ENCODE peak calls at places on chromosomes 16 and 17, in five cellular contexts. One of them, this sample, is unnamed.

GRCh38 chr16:87864331-87864989 is 4.8 kb downstream of the SLC7A5 start:
- DNase-seq in trophoblast cell: no peak
- DNase-seq in neuronal stem cell: no peak
- DNase-seq in mesenchymal stem cell: no peak
- DNase-seq in H1: no peak
- DNase-seq in this sample: no peak

GRCh38 chr17:17297217-17297616 is 6.0 kb upstream of the NT5M start:
- DNase-seq in trophoblast cell: no peak
- DNase-seq in neuronal stem cell: no peak
- DNase-seq in mesenchymal stem cell: no peak
- DNase-seq in H1: no peak
- DNase-seq in this sample: no peak

GRCh38 chr16:3824121-3824795 is 56.3 kb downstream of the CREBBP start:
- DNase-seq in trophoblast cell: no peak
- DNase-seq in neuronal stem cell: no peak
- DNase-seq in mesenchymal stem cell: no peak
- DNase-seq in H1: peak; percentile 39
- DNase-seq in this sample: no peak

GRCh38 chr17:4074831-4075495 is 67.9 kb downstream of the ZZEF1 start:
- DNase-seq in trophoblast cell: peak; percentile 99
- DNase-seq in neuronal stem cell: peak; percentile 29
- DNase-seq in mesenchymal stem cell: peak; percentile 44
- DNase-seq in H1: no peak
- DNase-seq in this sample: no peak

GRCh38 chr16:70349783-70350182 is 3.1 kb downstream of the DDX19A start:
- DNase-seq in trophoblast cell: no peak
- DNase-seq in neuronal stem cell: no peak
- DNase-seq in mesenchymal stem cell: no peak
- DNase-seq in H1: no peak
- DNase-seq in this sample: no peak

GRCh38 chr16:88909431-88910210 is 43.2 kb upstream of the PABPN1L start:
- DNase-seq in trophoblast cell: no peak
- DNase-seq in neuronal stem cell: no peak
- DNase-seq in mesenchymal stem cell: no peak
- DNase-seq in H1: no peak
- DNase-seq in this sample: no peak

GRCh38 chr16:31090540-31090939 is 1.8 kb upstream of the PRSS53 start:
- DNase-seq in trophoblast cell: no peak
- DNase-seq in neuronal stem cell: no peak
- DNase-seq in mesenchymal stem cell: peak; percentile 30
- DNase-seq in H1: no peak
- DNase-seq in this sample: no peak

GRCh38 chr17:14046978-14047377 is 22.3 kb upstream of the COX10 start:
- DNase-seq in trophoblast cell: no peak
- DNase-seq in neuronal stem cell: no peak
- DNase-seq in mesenchymal stem cell: no peak
- DNase-seq in H1: no peak
- DNase-seq in this sample: no peak

GRCh38 chr16:69311533-69312388 is 611 bp downstream of the VPS4A start:
- DNase-seq in trophoblast cell: peak; percentile 25
- DNase-seq in neuronal stem cell: peak; percentile 27
- DNase-seq in mesenchymal stem cell: peak; percentile 50
- DNase-seq in H1: peak; percentile 77
- DNase-seq in this sample: peak; percentile 73

GRCh38 chr17:58084317-58084981 is 1.2 kb downstream of the DYNLL2 start:
- DNase-seq in trophoblast cell: peak; percentile 73
- DNase-seq in neuronal stem cell: no peak
- DNase-seq in mesenchymal stem cell: peak; percentile 27
- DNase-seq in H1: peak; percentile 58
- DNase-seq in this sample: peak; percentile 64

GRCh38 chr17:34823023-34823422 is 138.2 kb downstream of the CCT6B start:
- DNase-seq in trophoblast cell: no peak
- DNase-seq in neuronal stem cell: no peak
- DNase-seq in mesenchymal stem cell: no peak
- DNase-seq in H1: no peak
- DNase-seq in this sample: no peak

GRCh38 chr17:34703533-34703932 is 124.2 kb downstream of the TMEM132E start:
- DNase-seq in trophoblast cell: peak; percentile 66
- DNase-seq in neuronal stem cell: peak; percentile 86
- DNase-seq in mesenchymal stem cell: peak; percentile 3
- DNase-seq in H1: peak; percentile 85
- DNase-seq in this sample: peak; percentile 76

GRCh38 chr16:27685802-27686201 is 135.9 kb downstream of the KATNIP start:
- DNase-seq in trophoblast cell: no peak
- DNase-seq in neuronal stem cell: no peak
- DNase-seq in mesenchymal stem cell: peak; percentile 66
- DNase-seq in H1: no peak
- DNase-seq in this sample: no peak

GRCh38 chr17:35170968-35171771 is 23.0 kb downstream of the SLC35G3 start:
- DNase-seq in trophoblast cell: peak; percentile 59
- DNase-seq in neuronal stem cell: no peak
- DNase-seq in mesenchymal stem cell: peak; percentile 17
- DNase-seq in H1: no peak
- DNase-seq in this sample: no peak

GRCh38 chr17:4583796-4584124 is 569 bp upstream of the SMTNL2 start:
- DNase-seq in trophoblast cell: peak; percentile 24
- DNase-seq in neuronal stem cell: no peak
- DNase-seq in mesenchymal stem cell: peak; percentile 40
- DNase-seq in H1: peak; percentile 74
- DNase-seq in this sample: peak; percentile 75

GRCh38 chr17:31251618-31252328 is 45.3 kb downstream of the OMG start:
- DNase-seq in trophoblast cell: no peak
- DNase-seq in neuronal stem cell: no peak
- DNase-seq in mesenchymal stem cell: no peak
- DNase-seq in H1: no peak
- DNase-seq in this sample: no peak

GRCh38 chr17:78131172-78132085 is 858 bp downstream of the TMC8 start:
- DNase-seq in trophoblast cell: no peak
- DNase-seq in neuronal stem cell: no peak
- DNase-seq in mesenchymal stem cell: no peak
- DNase-seq in H1: no peak
- DNase-seq in this sample: no peak

GRCh38 chr17:56172517-56172982 is 19.3 kb downstream of the ANKFN1 start:
- DNase-seq in trophoblast cell: peak; percentile 37
- DNase-seq in neuronal stem cell: no peak
- DNase-seq in mesenchymal stem cell: no peak
- DNase-seq in H1: no peak
- DNase-seq in this sample: peak; percentile 52

GRCh38 chr17:49616546-49617205 is 41.0 kb downstream of the NXPH3 start:
- DNase-seq in trophoblast cell: no peak
- DNase-seq in neuronal stem cell: no peak
- DNase-seq in mesenchymal stem cell: no peak
- DNase-seq in H1: no peak
- DNase-seq in this sample: no peak

GRCh38 chr17:44707755-44708400 is 587 bp upstream of the DBF4B start:
- DNase-seq in trophoblast cell: peak; percentile 52
- DNase-seq in neuronal stem cell: no peak
- DNase-seq in mesenchymal stem cell: no peak
- DNase-seq in H1: no peak
- DNase-seq in this sample: no peak

GRCh38 chr16:3646348-3646920 is 8.1 kb upstream of the DNASE1 start:
- DNase-seq in trophoblast cell: no peak
- DNase-seq in neuronal stem cell: no peak
- DNase-seq in mesenchymal stem cell: peak; percentile 20
- DNase-seq in H1: peak; percentile 41
- DNase-seq in this sample: no peak

GRCh38 chr17:73191443-73192218 is 1.2 kb upstream of the COG1 start:
- DNase-seq in trophoblast cell: peak; percentile 96
- DNase-seq in neuronal stem cell: peak; percentile 56
- DNase-seq in mesenchymal stem cell: peak; percentile 80
- DNase-seq in H1: peak; percentile 70
- DNase-seq in this sample: peak; percentile 77
- H2BK12ac ChIP-seq in trophoblast cell: no peak overlapping the region
- H2BK12ac ChIP-seq in neuronal stem cell: no peak overlapping the region
- H2BK12ac ChIP-seq in mesenchymal stem cell: peak overlapping the region; percentile 6
- H2BK12ac ChIP-seq in H1: no peak overlapping the region
- H2BK12ac ChIP-seq in this sample: no peak overlapping the region

GRCh38 chr17:28663723-28664122 is 1.7 kb downstream of the SUPT6H start:
- DNase-seq in trophoblast cell: no peak
- DNase-seq in neuronal stem cell: no peak
- DNase-seq in mesenchymal stem cell: no peak
- DNase-seq in H1: no peak
- DNase-seq in this sample: no peak
- H3K27ac ChIP-seq in trophoblast cell: no peak overlapping the region
- H3K27ac ChIP-seq in neuronal stem cell: no peak overlapping the region
- H3K27ac ChIP-seq in mesenchymal stem cell: no peak overlapping the region
- H3K27ac ChIP-seq in H1: no peak overlapping the region
- H3K27ac ChIP-seq in this sample: no peak overlapping the region

GRCh38 chr16:84294196-84295142 is at the start of gene WFDC1:
- DNase-seq in trophoblast cell: no peak
- DNase-seq in neuronal stem cell: no peak
- DNase-seq in mesenchymal stem cell: peak; percentile 15
- DNase-seq in H1: peak; percentile 58
- DNase-seq in this sample: no peak
- H2BK5ac ChIP-seq in trophoblast cell: no peak within 1 kb of the TSS
- H2BK5ac ChIP-seq in neuronal stem cell: no peak within 1 kb of the TSS
- H2BK5ac ChIP-seq in mesenchymal stem cell: no peak within 1 kb of the TSS
- H2BK5ac ChIP-seq in H1: peak within 1 kb of the TSS; percentile 11
- H2BK5ac ChIP-seq in this sample: no peak within 1 kb of the TSS

DNA sequence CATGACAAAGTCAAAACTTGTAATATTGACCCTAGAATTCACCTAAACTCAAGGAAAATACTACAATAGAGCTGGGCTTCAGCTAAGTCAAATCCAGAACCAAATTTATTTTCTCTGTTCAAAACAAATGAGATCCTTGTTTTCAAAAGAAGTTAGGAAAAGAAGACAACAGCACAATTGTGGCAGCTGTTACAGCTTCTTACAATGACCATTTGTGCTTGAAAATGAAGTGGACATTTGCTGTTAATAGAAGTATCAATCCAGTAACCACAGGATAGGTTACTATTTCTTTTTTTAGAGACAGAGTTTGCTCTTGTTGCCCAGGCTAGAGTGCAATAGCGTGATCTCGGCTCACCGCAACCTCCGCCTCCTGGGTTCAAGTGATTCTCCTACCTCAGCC is 44.4 kb downstream of the APPBP2 start:
- DNase-seq in trophoblast cell: no peak
- DNase-seq in neuronal stem cell: no peak
- DNase-seq in mesenchymal stem cell: no peak
- DNase-seq in H1: no peak
- DNase-seq in this sample: no peak
- H2BK12ac ChIP-seq in trophoblast cell: no peak overlapping the region
- H2BK12ac ChIP-seq in neuronal stem cell: no peak overlapping the region
- H2BK12ac ChIP-seq in mesenchymal stem cell: no peak overlapping the region
- H2BK12ac ChIP-seq in H1: no peak overlapping the region
- H2BK12ac ChIP-seq in this sample: no peak overlapping the region

DNA sequence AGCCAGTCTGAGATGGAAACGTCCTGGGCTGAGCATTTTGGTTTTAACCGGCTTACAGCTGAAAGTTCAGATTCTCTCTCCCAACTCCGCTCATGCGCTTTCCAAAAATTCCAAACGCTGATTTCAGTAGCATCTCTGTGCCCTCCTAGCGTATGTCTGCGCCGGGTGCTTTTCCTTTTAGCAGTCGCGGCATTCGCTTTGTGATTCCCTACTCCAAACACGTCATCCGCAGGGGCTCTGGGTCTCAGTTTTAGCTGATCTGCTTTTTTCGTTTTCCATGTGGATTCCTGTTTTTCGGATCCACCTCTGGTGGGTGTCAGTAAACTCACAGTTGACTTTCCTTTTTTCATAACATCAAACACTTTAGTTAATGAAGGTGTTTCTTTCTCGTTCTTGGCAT is 22.1 kb upstream of the TVP23A start:
- DNase-seq in trophoblast cell: no peak
- DNase-seq in neuronal stem cell: no peak
- DNase-seq in mesenchymal stem cell: no peak
- DNase-seq in H1: no peak
- DNase-seq in this sample: no peak
- H3K27ac ChIP-seq in trophoblast cell: no peak overlapping the region
- H3K27ac ChIP-seq in neuronal stem cell: no peak overlapping the region
- H3K27ac ChIP-seq in mesenchymal stem cell: no peak overlapping the region
- H3K27ac ChIP-seq in H1: no peak overlapping the region
- H3K27ac ChIP-seq in this sample: no peak overlapping the region